ENCODE peak calls at places on chromosomes 6 and 20, in nine cellular contexts. C, H, P, X, Z, U, J, T and I are unnamed samples.
A peak's percentile ranks its signal among the peaks of the same experiment; 100 is the strongest.

GRCh38 chr6:84867521-84867920 is 103.1 kb upstream of the TBX18 start:
- DNase-seq in P (no peak), H (no peak), C (no peak), U (no peak), J (no peak), X (no peak), Z (no peak), T (peak; percentile 57), I (no peak)

GRCh38 chr6:43990627-43991619 is 136.3 kb downstream of the MRPL14 start:
- DNase-seq in P (no peak), U (peak; percentile 90), X (no peak), Z (no peak), J (peak; percentile 63), T (no peak), C (no peak), H (peak; percentile 88), I (no peak)

GRCh38 chr20:47868744-47869143 is 83.5 kb upstream of the SULF2 start:
- DNase-seq in J (no peak), H (no peak), T (no peak), Z (no peak), U (no peak), C (no peak), X (no peak), P (no peak), I (no peak)

GRCh38 chr6:124131779-124132178 is 328.1 kb downstream of the NKAIN2 start:
- DNase-seq in J (no peak), P (no peak), U (no peak), T (peak; percentile 19), H (no peak), C (no peak), X (no peak), Z (no peak), I (no peak)

GRCh38 chr6:24194968-24195700 is 69.1 kb downstream of the NRSN1 start:
- DNase-seq in P (no peak), T (no peak), U (no peak), J (no peak), X (no peak), H (no peak), Z (no peak), C (no peak), I (no peak)

GRCh38 chr6:101666256-101666655 is 272.7 kb downstream of the GRIK2 start:
- DNase-seq in T (peak; percentile 96), Z (no peak), X (no peak), J (no peak), P (no peak), U (no peak), H (peak; percentile 16), C (no peak), I (peak; percentile 81)

GRCh38 chr20:62040381-62040922 is 25.2 kb downstream of the TAF4 start:
- DNase-seq in H (no peak), T (no peak), Z (no peak), C (no peak), X (no peak), J (no peak), P (no peak), U (no peak), I (no peak)

GRCh38 chr6:166618866-166619761 is 7.9 kb downstream of the RPS6KA2 start:
- DNase-seq in X (no peak), P (no peak), U (no peak), Z (no peak), T (no peak), C (no peak), J (no peak), H (no peak), I (no peak)

GRCh38 chr20:1435337-1435699 is 31.3 kb downstream of the NSFL1C start:
- DNase-seq in P (no peak), J (no peak), U (no peak), Z (no peak), C (no peak), T (no peak), X (no peak), H (no peak), I (no peak)